ENCODE peak calls at places on chromosomes 11 and 22, in four cellular contexts. J is AG09309; R is CD4-positive, CD25-positive, alpha-beta regulatory T cell; G is IMR-90. Y is an unnamed sample.

GRCh38 chr22:46561435-46561905 is 24.1 kb upstream of the CELSR1 start:
- DNase-seq in J (no peak), R (no peak), G (peak; percentile 23), Y (no peak)

GRCh38 chr11:79397252-79397651 is 43.6 kb downstream of the TENM4 start:
- DNase-seq in J (no peak), R (no peak), G (peak; percentile 61), Y (no peak)

GRCh38 chr11:62830904-62831519 is 839 bp downstream of the STX5 start:
- DNase-seq in J (no peak), R (no peak), G (no peak), Y (no peak)

GRCh38 chr11:46599340-46600067 is 5.7 kb upstream of the AMBRA1 start:
- DNase-seq in J (no peak), R (no peak), G (no peak), Y (no peak)

GRCh38 chr22:30178180-30179126 is 68.1 kb downstream of the LIF start:
- DNase-seq in J (no peak), R (peak; percentile 67), G (no peak), Y (no peak)

GRCh38 chr22:41021655-41022454 is 70.5 kb upstream of the EP300 start:
- DNase-seq in J (no peak), R (peak; percentile 66), G (peak; percentile 16), Y (no peak)

GRCh38 chr11:123681007-123681406 is 26.6 kb upstream of the SCN3B start:
- DNase-seq in J (no peak), R (peak; percentile 44), G (no peak), Y (no peak)

GRCh38 chr11:59776210-59777066 is 21.3 kb downstream of the STX3 start:
- DNase-seq in J (no peak), R (no peak), G (peak; percentile 78), Y (peak; percentile 36)

GRCh38 chr11:47992959-47993820 is 12.8 kb downstream of the PTPRJ start:
- DNase-seq in J (no peak), R (no peak), G (peak; percentile 89), Y (no peak)

GRCh38 chr11:59857444-59858434 is 8.5 kb downstream of the TCN1 start:
- DNase-seq in J (no peak), R (peak; percentile 71), G (no peak), Y (no peak)

GRCh38 chr11:47399860-47400812 is 8.3 kb upstream of the SLC39A13 start:
- DNase-seq in J (no peak), R (peak; percentile 53), G (no peak), Y (no peak)

GRCh38 chr11:14892036-14892556 is at the start of gene CYP2R1:
- DNase-seq in J (peak; percentile 90), R (peak; percentile 96), G (peak; percentile 95), Y (peak; percentile 89)

GRCh38 chr11:2098691-2099522 is 40.3 kb downstream of the IGF2 start:
- DNase-seq in J (no peak), R (no peak), G (no peak), Y (no peak)

GRCh38 chr22:42323971-42324370 is 53.5 kb upstream of the TCF20 start:
- DNase-seq in J (no peak), R (no peak), G (no peak), Y (no peak)

GRCh38 chr22:42326301-42326700 is 55.8 kb upstream of the TCF20 start:
- DNase-seq in J (no peak), R (no peak), G (no peak), Y (no peak)

GRCh38 chr22:42322562-42322926 is 52.1 kb upstream of the TCF20 start:
- DNase-seq in J (no peak), R (no peak), G (no peak), Y (no peak)

GRCh38 chr22:42324991-42325710 is 54.7 kb upstream of the TCF20 start:
- DNase-seq in J (no peak), R (peak; percentile 23), G (no peak), Y (no peak)

GRCh38 chr22:42324566-42324965 is 54.1 kb upstream of the TCF20 start:
- DNase-seq in J (no peak), R (no peak), G (no peak), Y (no peak)
- H3K4me3 ChIP-seq in J (no peak overlapping the region), R (no peak overlapping the region), G (no peak overlapping the region), Y (no peak overlapping the region)

GRCh38 chr11:104275992-104276391 is 112.0 kb upstream of the PDGFD start:
- DNase-seq in J (no peak), R (no peak), G (peak; percentile 8), Y (no peak)
- H3K4me3 ChIP-seq in J (no peak overlapping the region), R (no peak overlapping the region), G (no peak overlapping the region), Y (no peak overlapping the region)

GRCh38 chr11:65556470-65557279 is 1.5 kb downstream of the LTBP3 start:
- DNase-seq in J (no peak), R (no peak), G (no peak), Y (no peak)
- H3K4me3 ChIP-seq in J (peak overlapping the region; percentile 75), R (peak overlapping the region; percentile 62), G (peak overlapping the region; percentile 74), Y (peak overlapping the region; percentile 71)

DNA sequence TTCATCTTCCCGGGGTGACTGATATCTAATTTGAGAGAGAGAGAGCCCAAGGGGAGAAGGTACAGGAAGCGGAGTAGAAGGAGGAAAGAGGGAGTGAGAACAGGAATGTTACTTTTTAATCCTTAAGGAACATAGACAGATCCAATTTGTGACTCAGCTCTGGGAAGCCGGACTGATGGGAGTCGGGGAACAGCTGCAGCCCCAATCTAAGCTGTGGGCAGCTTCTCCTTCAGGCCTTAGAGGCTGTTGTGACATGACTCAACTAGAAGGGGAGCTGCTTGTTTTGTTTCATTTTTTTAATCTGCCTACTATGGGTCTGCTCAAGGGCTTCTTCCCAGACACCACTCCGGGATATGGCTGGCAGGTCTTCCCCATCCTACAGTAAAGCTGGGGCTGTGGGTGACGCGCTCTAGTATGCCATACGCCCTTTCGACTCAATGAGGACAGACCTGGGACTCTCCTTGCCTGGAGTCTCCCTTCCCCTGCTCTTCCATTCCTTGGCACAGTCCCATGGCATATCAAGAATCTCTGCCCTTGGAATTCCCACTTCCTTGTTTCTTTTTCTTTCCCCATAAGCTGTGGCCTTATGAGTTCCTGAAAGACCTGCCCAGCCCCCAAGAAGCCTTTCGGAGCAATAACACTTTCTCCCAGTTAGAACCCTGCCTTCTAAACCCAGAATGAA is 103.3 kb upstream of the AKIP1 start:
- DNase-seq in J (peak; percentile 63), R (no peak), G (peak; percentile 93), Y (peak; percentile 72)
- H3K4me3 ChIP-seq in J (peak overlapping the region; percentile 37), R (no peak overlapping the region), G (no peak overlapping the region), Y (peak overlapping the region; percentile 78)

GRCh38 chr22:35882226-35883027 is 146.2 kb downstream of the RBFOX2 start:
- DNase-seq in J (no peak), R (no peak), G (peak; percentile 41), Y (no peak)
- H3K4me3 ChIP-seq in J (no peak overlapping the region), R (no peak overlapping the region), G (no peak overlapping the region), Y (no peak overlapping the region)

GRCh38 chr22:19759459-19759993 is 1.1 kb upstream of the TBX1 start:
- DNase-seq in J (no peak), R (no peak), G (no peak), Y (no peak)

GRCh38 chr22:19759994-19760651 is 455 bp upstream of the TBX1 start:
- DNase-seq in J (no peak), R (no peak), G (no peak), Y (no peak)

GRCh38 chr22:19761500-19762314 is 1.1 kb downstream of the TBX1 start:
- DNase-seq in J (no peak), R (no peak), G (no peak), Y (no peak)

GRCh38 chr22:19761022-19761499 is 483 bp downstream of the TBX1 start:
- DNase-seq in J (no peak), R (no peak), G (no peak), Y (no peak)

DNA sequence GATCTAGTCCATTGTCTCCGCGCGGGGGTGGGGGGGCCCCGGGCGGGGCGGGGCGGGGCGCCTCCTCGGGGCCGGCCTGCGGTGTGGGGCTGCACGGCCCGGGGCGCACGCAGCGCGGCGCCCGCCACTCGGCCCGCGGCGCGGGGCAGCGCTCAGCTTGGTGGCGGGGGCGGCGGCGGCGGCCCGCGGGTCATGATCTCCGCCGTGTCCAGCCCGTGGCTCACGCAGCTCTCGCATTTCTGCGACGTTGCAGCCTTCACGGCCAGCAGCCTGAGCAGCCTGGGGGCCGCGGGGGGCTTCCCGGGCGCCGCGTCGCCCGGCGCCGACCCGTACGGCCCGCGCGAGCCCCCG is at the start of gene TBX1:
- DNase-seq in J (no peak), R (no peak), G (no peak), Y (no peak)
- H3K4me3 ChIP-seq in J (no peak within 1 kb of the TSS), R (peak within 1 kb of the TSS; percentile 34), G (peak within 1 kb of the TSS; percentile 9), Y (peak within 1 kb of the TSS; percentile 7)

DNA sequence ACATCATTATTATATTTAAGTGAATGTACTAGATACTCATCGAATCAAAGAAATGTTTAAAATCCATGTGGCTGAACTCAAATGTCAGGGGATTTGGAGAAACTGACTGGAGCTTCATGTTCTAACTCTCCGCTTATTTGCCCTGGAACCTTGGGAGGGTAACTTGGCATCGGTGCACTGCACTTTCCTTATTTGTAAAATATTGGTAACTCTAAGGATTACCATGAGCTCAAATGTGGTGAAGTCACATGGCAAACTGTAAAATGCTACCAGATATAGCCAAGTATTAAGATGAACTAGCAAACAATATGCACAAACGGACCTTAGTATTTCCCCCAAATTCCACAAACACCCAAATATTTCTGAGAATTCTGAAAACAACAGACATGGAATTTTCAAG is 75.6 kb downstream of the ETS1 start:
- DNase-seq in J (no peak), R (peak; percentile 22), G (no peak), Y (no peak)
- H3K4me3 ChIP-seq in J (no peak overlapping the region), R (peak overlapping the region; percentile 100), G (no peak overlapping the region), Y (no peak overlapping the region)

GRCh38 chr11:66277475-66278391 is at the start of gene CNIH2:
- DNase-seq in J (no peak), R (peak; percentile 25), G (no peak), Y (no peak)
- H3K4me3 ChIP-seq in J (peak within 1 kb of the TSS; percentile 18), R (no peak within 1 kb of the TSS), G (peak within 1 kb of the TSS; percentile 38), Y (peak within 1 kb of the TSS; percentile 44)

DNA sequence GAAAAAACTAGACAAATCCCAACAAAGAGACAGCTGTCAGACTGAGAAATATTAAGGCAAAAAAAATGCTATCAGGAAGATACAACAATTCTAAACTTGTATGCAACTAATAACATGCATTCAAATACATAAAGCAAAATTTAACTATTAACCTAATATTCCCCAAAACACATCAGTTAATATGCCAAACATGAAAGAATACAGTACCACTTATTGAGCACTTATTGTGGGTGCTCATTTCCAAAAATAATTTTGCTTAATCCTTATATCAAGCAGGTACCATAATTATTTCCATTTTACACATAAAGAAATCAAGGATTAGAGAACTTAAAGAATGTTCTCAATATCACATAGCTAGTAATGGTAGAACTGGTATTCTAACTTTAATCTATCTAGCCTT is 67.7 kb upstream of the HMGXB4 start:
- DNase-seq in J (no peak), R (no peak), G (no peak), Y (no peak)
- H3K4me3 ChIP-seq in J (no peak overlapping the region), R (no peak overlapping the region), G (no peak overlapping the region), Y (no peak overlapping the region)

Y was measured in AG04450.